ENCODE peak calls at places on chromosomes 6 and 20, in six cellular contexts. One of them, this sample, is unnamed. For H3K4me1, the result is how much of the 10 kb centered on the place peaks cover.

GRCh38 chr20:57672164-57672563 is 37.7 kb downstream of the PMEPA1 start:
- DNase-seq in heart left ventricle: peak
- DNase-seq in endodermal cell: no peak
- DNase-seq in thoracic aorta: peak
- DNase-seq in hepatocyte: no peak
- DNase-seq in aorta: peak
- DNase-seq in this sample: peak

GRCh38 chr6:125104425-125104824 is 49.1 kb upstream of the TPD52L1 start:
- DNase-seq in hepatocyte: no peak
- DNase-seq in heart left ventricle: no peak
- DNase-seq in aorta: no peak
- DNase-seq in thoracic aorta: no peak
- DNase-seq in endodermal cell: no peak
- DNase-seq in this sample: no peak

GRCh38 chr20:17971571-17972013 is 2.8 kb downstream of the MGME1 start:
- DNase-seq in aorta: no peak
- DNase-seq in heart left ventricle: no peak
- DNase-seq in endodermal cell: peak
- DNase-seq in hepatocyte: no peak
- DNase-seq in thoracic aorta: no peak
- DNase-seq in this sample: no peak

GRCh38 chr6:43187821-43188220 is 5.8 kb downstream of the CUL9 start:
- DNase-seq in aorta: peak
- DNase-seq in heart left ventricle: no peak
- DNase-seq in thoracic aorta: no peak
- DNase-seq in hepatocyte: no peak
- DNase-seq in endodermal cell: no peak
- DNase-seq in this sample: no peak

GRCh38 chr6:33905081-33905609 is 101.3 kb upstream of the MLN start:
- DNase-seq in heart left ventricle: no peak
- DNase-seq in aorta: no peak
- DNase-seq in thoracic aorta: no peak
- DNase-seq in endodermal cell: no peak
- DNase-seq in hepatocyte: no peak
- DNase-seq in this sample: no peak

GRCh38 chr6:63245420-63245819 is 34.2 kb downstream of the FKBP1C start:
- DNase-seq in endodermal cell: no peak
- DNase-seq in thoracic aorta: no peak
- DNase-seq in hepatocyte: no peak
- DNase-seq in heart left ventricle: no peak
- DNase-seq in aorta: no peak
- DNase-seq in this sample: no peak

GRCh38 chr6:134358320-134358719 is 40.4 kb upstream of the SGK1 start:
- DNase-seq in aorta: no peak
- DNase-seq in heart left ventricle: no peak
- DNase-seq in hepatocyte: peak
- DNase-seq in endodermal cell: no peak
- DNase-seq in thoracic aorta: no peak
- DNase-seq in this sample: no peak

GRCh38 chr6:112027942-112028674 is 25.8 kb upstream of the CCN6 start:
- DNase-seq in thoracic aorta: no peak
- DNase-seq in endodermal cell: no peak
- DNase-seq in aorta: no peak
- DNase-seq in heart left ventricle: no peak
- DNase-seq in hepatocyte: no peak
- DNase-seq in this sample: no peak

GRCh38 chr20:57809661-57810172 is 99.9 kb upstream of the PMEPA1 start:
- DNase-seq in hepatocyte: peak
- DNase-seq in thoracic aorta: no peak
- DNase-seq in endodermal cell: no peak
- DNase-seq in aorta: peak
- DNase-seq in heart left ventricle: no peak
- DNase-seq in this sample: no peak

GRCh38 chr20:49400904-49401303 is 81.6 kb downstream of the KCNB1 start:
- DNase-seq in thoracic aorta: no peak
- DNase-seq in endodermal cell: no peak
- DNase-seq in hepatocyte: no peak
- DNase-seq in aorta: no peak
- DNase-seq in heart left ventricle: peak
- DNase-seq in this sample: no peak

GRCh38 chr6:21636876-21637275 is 43.3 kb downstream of the SOX4 start:
- DNase-seq in endodermal cell: no peak
- DNase-seq in hepatocyte: no peak
- DNase-seq in aorta: no peak
- DNase-seq in heart left ventricle: no peak
- DNase-seq in thoracic aorta: no peak
- DNase-seq in this sample: no peak

GRCh38 chr6:140001851-140002301 is 627.4 kb upstream of the CITED2 start:
- DNase-seq in heart left ventricle: no peak
- DNase-seq in hepatocyte: no peak
- DNase-seq in endodermal cell: no peak
- DNase-seq in aorta: no peak
- DNase-seq in thoracic aorta: no peak
- DNase-seq in this sample: no peak

GRCh38 chr6:153595903-153596302 is 443.1 kb upstream of the OPRM1 start:
- DNase-seq in aorta: no peak
- DNase-seq in heart left ventricle: no peak
- DNase-seq in thoracic aorta: no peak
- DNase-seq in hepatocyte: no peak
- DNase-seq in endodermal cell: no peak
- DNase-seq in this sample: no peak
- H3K4me1 ChIP-seq in aorta: under half
- H3K4me1 ChIP-seq in heart left ventricle: under half
- H3K4me1 ChIP-seq in thoracic aorta: under half
- H3K4me1 ChIP-seq in hepatocyte: under half
- H3K4me1 ChIP-seq in endodermal cell: under half
- H3K4me1 ChIP-seq in this sample: under half

DNA sequence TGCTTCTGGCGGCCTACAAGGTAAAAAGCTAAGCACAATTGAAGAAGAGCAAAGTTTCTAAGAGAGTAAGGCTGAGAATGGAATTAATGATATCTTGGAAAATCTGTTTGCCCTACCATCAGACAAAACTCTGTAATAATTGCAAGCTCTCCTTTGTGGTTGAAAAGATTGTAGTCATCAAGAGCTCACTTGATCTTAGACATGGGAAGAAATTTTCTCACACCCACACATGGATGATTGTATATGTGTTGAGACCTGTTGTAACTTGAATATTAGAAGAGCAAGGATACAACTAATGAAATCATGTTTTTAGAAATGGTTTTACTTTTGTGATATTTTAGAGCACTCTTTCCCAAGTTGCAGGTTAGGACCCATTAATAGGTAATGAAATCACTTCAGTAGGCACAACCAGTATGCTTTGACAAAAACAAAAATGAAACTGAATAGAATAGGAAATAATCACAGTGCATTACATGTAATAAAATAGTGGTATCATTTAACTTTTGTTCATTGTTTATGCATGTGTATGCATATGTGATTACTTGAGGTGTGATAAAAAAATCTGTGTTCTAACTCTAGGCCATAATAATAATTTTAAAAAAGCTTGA is 14.0 kb downstream of the DCBLD1 start:
- DNase-seq in hepatocyte: no peak
- DNase-seq in heart left ventricle: no peak
- DNase-seq in aorta: no peak
- DNase-seq in endodermal cell: no peak
- DNase-seq in thoracic aorta: no peak
- DNase-seq in this sample: no peak
- H3K27ac ChIP-seq in hepatocyte: no peak
- H3K27ac ChIP-seq in heart left ventricle: no peak
- H3K27ac ChIP-seq in aorta: no peak
- H3K27ac ChIP-seq in endodermal cell: no peak
- H3K27ac ChIP-seq in thoracic aorta: no peak
- H3K27ac ChIP-seq in this sample: no peak

GRCh38 chr20:44204832-44205215 is 5.7 kb downstream of the OSER1 start:
- DNase-seq in thoracic aorta: no peak
- DNase-seq in heart left ventricle: no peak
- DNase-seq in aorta: no peak
- DNase-seq in endodermal cell: no peak
- DNase-seq in hepatocyte: no peak
- DNase-seq in this sample: peak

GRCh38 chr20:44207066-44207723 is 3.4 kb downstream of the OSER1 start:
- DNase-seq in endodermal cell: no peak
- DNase-seq in thoracic aorta: no peak
- DNase-seq in heart left ventricle: no peak
- DNase-seq in aorta: no peak
- DNase-seq in hepatocyte: no peak
- DNase-seq in this sample: no peak

GRCh38 chr20:44208165-44208564 is 2.4 kb downstream of the OSER1 start:
- DNase-seq in hepatocyte: no peak
- DNase-seq in thoracic aorta: no peak
- DNase-seq in aorta: no peak
- DNase-seq in endodermal cell: no peak
- DNase-seq in heart left ventricle: no peak
- DNase-seq in this sample: peak

GRCh38 chr20:44204156-44204831 is 6.3 kb downstream of the OSER1 start:
- DNase-seq in endodermal cell: no peak
- DNase-seq in thoracic aorta: no peak
- DNase-seq in heart left ventricle: no peak
- DNase-seq in hepatocyte: peak
- DNase-seq in aorta: no peak
- DNase-seq in this sample: peak

DNA sequence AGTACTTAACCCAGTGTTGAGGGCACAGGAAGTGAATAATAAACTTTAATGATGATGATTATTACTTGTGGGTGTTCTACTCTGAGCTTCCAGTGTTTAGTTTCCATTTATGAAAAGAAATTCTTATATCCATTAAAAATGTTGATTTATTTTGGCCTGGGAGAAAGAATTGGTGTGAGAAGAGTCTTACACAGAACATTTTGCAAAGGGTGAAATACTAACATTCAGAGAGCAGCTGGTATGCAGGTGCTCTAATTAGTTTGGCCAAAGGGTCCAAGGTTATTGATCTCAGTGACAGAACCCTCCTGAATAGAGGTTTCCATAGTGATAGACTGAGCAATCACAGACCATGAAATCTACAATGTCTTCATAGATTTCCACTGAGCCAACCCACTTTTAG is 4.4 kb downstream of the OSER1 start:
- DNase-seq in thoracic aorta: no peak
- DNase-seq in hepatocyte: no peak
- DNase-seq in aorta: no peak
- DNase-seq in endodermal cell: no peak
- DNase-seq in heart left ventricle: no peak
- DNase-seq in this sample: no peak
- H3K4me1 ChIP-seq in thoracic aorta: under half
- H3K4me1 ChIP-seq in hepatocyte: under half
- H3K4me1 ChIP-seq in aorta: under half
- H3K4me1 ChIP-seq in endodermal cell: under half
- H3K4me1 ChIP-seq in heart left ventricle: under half
- H3K4me1 ChIP-seq in this sample: half or more

DNA sequence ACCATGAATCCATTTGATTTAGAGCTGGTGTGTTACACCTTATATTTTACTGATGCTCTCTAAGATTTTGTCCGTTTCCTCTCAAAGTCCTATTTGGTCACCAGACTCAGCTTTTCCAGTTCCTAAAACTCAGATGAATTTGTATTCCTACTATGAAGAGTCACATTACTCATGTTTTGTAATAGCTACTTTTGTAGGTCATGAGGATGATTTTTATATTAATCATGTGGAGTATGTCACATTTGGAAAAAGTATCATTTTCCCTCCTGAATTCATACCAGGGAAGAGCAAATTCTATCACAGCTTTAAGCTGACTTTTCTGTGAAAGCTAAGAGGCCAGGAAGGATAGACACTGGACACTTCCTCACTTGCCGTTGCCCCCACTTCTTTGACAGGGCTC is 140.6 kb upstream of the SCGN start:
- DNase-seq in thoracic aorta: no peak
- DNase-seq in hepatocyte: no peak
- DNase-seq in endodermal cell: no peak
- DNase-seq in heart left ventricle: no peak
- DNase-seq in aorta: no peak
- DNase-seq in this sample: no peak
- H3K27ac ChIP-seq in thoracic aorta: no peak
- H3K27ac ChIP-seq in hepatocyte: no peak
- H3K27ac ChIP-seq in endodermal cell: no peak
- H3K27ac ChIP-seq in heart left ventricle: no peak
- H3K27ac ChIP-seq in aorta: no peak
- H3K27ac ChIP-seq in this sample: no peak

DNA sequence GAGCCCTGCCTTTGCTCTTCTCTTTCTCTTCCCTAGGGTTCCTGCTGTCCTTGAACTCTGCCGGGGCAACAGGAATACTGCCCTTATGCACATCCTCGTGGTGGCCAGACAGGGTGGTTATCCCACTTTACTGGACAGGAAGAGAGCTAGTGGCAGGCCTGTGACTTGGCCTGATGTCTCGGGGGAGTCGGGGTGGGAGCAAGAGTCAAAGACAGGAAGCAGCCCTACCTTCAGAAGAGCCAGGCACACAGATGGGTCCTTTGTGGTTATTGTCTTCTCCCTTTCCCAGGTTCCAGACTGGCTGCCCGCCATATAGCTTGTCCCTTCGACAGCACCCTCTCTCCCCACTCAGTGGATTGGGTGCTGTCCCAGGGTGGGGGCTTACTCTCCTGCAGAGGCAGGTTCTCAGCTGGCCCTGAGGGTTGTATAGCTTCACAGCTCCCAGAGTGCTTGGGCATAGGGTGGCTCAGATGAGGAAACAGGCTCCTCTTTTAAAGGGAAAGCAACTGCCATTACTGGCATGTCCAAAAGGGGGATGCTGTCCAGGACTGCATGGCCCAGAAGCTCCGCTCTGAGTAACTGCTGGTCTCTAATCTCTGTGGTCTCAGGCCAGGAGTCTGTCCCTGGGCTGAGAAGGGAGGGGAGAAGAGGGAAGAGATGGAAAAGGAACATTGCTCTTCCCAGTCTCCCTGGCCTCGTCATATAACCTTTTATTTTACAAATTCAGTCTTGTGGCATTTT is 17.3 kb downstream of the PLCG1 start:
- DNase-seq in heart left ventricle: no peak
- DNase-seq in aorta: no peak
- DNase-seq in endodermal cell: no peak
- DNase-seq in hepatocyte: no peak
- DNase-seq in thoracic aorta: no peak
- DNase-seq in this sample: no peak
- H3K4me1 ChIP-seq in heart left ventricle: half or more
- H3K4me1 ChIP-seq in aorta: under half
- H3K4me1 ChIP-seq in endodermal cell: under half
- H3K4me1 ChIP-seq in hepatocyte: under half
- H3K4me1 ChIP-seq in thoracic aorta: under half
- H3K4me1 ChIP-seq in this sample: half or more